ENCODE peak calls at places on chromosomes 1 and 21, in five cellular contexts. One of them, this sample, is unnamed.

GRCh38 chr1:95282496-95282850 is 48.5 kb downstream of the RWDD3 start:
- DNase-seq in AG09309: no peak
- DNase-seq in H7: no peak
- DNase-seq in tibial artery: no peak
- DNase-seq in pancreas: no peak
- DNase-seq in this sample: no peak

GRCh38 chr1:61337981-61338848 is 255.9 kb downstream of the NFIA start:
- DNase-seq in H7: peak
- DNase-seq in tibial artery: peak
- DNase-seq in AG09309: peak
- DNase-seq in pancreas: peak
- DNase-seq in this sample: peak

GRCh38 chr1:27789511-27790154 is 16.6 kb downstream of the STX12 start:
- DNase-seq in AG09309: no peak
- DNase-seq in pancreas: no peak
- DNase-seq in tibial artery: peak
- DNase-seq in H7: no peak
- DNase-seq in this sample: no peak

GRCh38 chr1:10378071-10378841 is 20.6 kb upstream of the PGD start:
- DNase-seq in pancreas: no peak
- DNase-seq in H7: no peak
- DNase-seq in AG09309: no peak
- DNase-seq in tibial artery: peak
- DNase-seq in this sample: no peak

GRCh38 chr21:42829417-42829816 is 49.9 kb downstream of the WDR4 start:
- DNase-seq in tibial artery: no peak
- DNase-seq in H7: no peak
- DNase-seq in pancreas: no peak
- DNase-seq in AG09309: no peak
- DNase-seq in this sample: no peak

GRCh38 chr1:29962831-29963247 is 726.5 kb downstream of the PTPRU start:
- DNase-seq in pancreas: no peak
- DNase-seq in tibial artery: no peak
- DNase-seq in AG09309: no peak
- DNase-seq in H7: peak
- DNase-seq in this sample: no peak

GRCh38 chr1:101290922-101291561 is 54.2 kb downstream of the S1PR1 start:
- DNase-seq in pancreas: no peak
- DNase-seq in AG09309: no peak
- DNase-seq in tibial artery: no peak
- DNase-seq in H7: no peak
- DNase-seq in this sample: no peak

GRCh38 chr21:35933466-35933865 is 126.9 kb downstream of the SETD4 start:
- DNase-seq in tibial artery: peak
- DNase-seq in AG09309: peak
- DNase-seq in H7: no peak
- DNase-seq in pancreas: no peak
- DNase-seq in this sample: peak

GRCh38 chr1:220001095-220001501 is 45.2 kb downstream of the EPRS1 start:
- DNase-seq in AG09309: no peak
- DNase-seq in H7: no peak
- DNase-seq in pancreas: no peak
- DNase-seq in tibial artery: no peak
- DNase-seq in this sample: no peak

GRCh38 chr1:52707927-52708655 is 9.9 kb upstream of the COA7 start:
- DNase-seq in pancreas: no peak
- DNase-seq in AG09309: no peak
- DNase-seq in tibial artery: no peak
- DNase-seq in H7: no peak
- DNase-seq in this sample: no peak

GRCh38 chr21:43194303-43195130 is 25.7 kb downstream of the CRYAA start:
- DNase-seq in pancreas: no peak
- DNase-seq in AG09309: no peak
- DNase-seq in tibial artery: no peak
- DNase-seq in H7: peak
- DNase-seq in this sample: peak

GRCh38 chr1:183435497-183435896 is 17.3 kb upstream of the NMNAT2 start:
- DNase-seq in AG09309: no peak
- DNase-seq in tibial artery: no peak
- DNase-seq in pancreas: no peak
- DNase-seq in H7: no peak
- DNase-seq in this sample: no peak

GRCh38 chr1:24725209-24725651 is 20.0 kb upstream of the CLIC4 start:
- DNase-seq in pancreas: no peak
- DNase-seq in tibial artery: no peak
- DNase-seq in H7: peak
- DNase-seq in AG09309: no peak
- DNase-seq in this sample: no peak
- H3K4me3 ChIP-seq in pancreas: no peak
- H3K4me3 ChIP-seq in tibial artery: no peak
- H3K4me3 ChIP-seq in H7: no peak
- H3K4me3 ChIP-seq in AG09309: no peak
- H3K4me3 ChIP-seq in this sample: no peak

GRCh38 chr1:31866450-31866801 is 50.6 kb upstream of the SPOCD1 start:
- DNase-seq in tibial artery: no peak
- DNase-seq in pancreas: no peak
- DNase-seq in H7: no peak
- DNase-seq in AG09309: no peak
- DNase-seq in this sample: no peak

GRCh38 chr1:31869473-31869872 is 53.7 kb upstream of the SPOCD1 start:
- DNase-seq in tibial artery: no peak
- DNase-seq in AG09309: no peak
- DNase-seq in H7: no peak
- DNase-seq in pancreas: no peak
- DNase-seq in this sample: no peak

GRCh38 chr1:31867546-31867945 is 51.7 kb upstream of the SPOCD1 start:
- DNase-seq in pancreas: no peak
- DNase-seq in tibial artery: no peak
- DNase-seq in H7: no peak
- DNase-seq in AG09309: no peak
- DNase-seq in this sample: no peak

GRCh38 chr1:31870086-31870736 is 54.4 kb upstream of the SPOCD1 start:
- DNase-seq in pancreas: no peak
- DNase-seq in tibial artery: no peak
- DNase-seq in AG09309: no peak
- DNase-seq in H7: no peak
- DNase-seq in this sample: no peak

GRCh38 chr1:31868862-31869261 is 53.0 kb upstream of the SPOCD1 start:
- DNase-seq in tibial artery: no peak
- DNase-seq in AG09309: no peak
- DNase-seq in pancreas: no peak
- DNase-seq in H7: no peak
- DNase-seq in this sample: no peak
- H3K4me3 ChIP-seq in tibial artery: no peak
- H3K4me3 ChIP-seq in AG09309: no peak
- H3K4me3 ChIP-seq in pancreas: no peak
- H3K4me3 ChIP-seq in H7: no peak
- H3K4me3 ChIP-seq in this sample: no peak

DNA sequence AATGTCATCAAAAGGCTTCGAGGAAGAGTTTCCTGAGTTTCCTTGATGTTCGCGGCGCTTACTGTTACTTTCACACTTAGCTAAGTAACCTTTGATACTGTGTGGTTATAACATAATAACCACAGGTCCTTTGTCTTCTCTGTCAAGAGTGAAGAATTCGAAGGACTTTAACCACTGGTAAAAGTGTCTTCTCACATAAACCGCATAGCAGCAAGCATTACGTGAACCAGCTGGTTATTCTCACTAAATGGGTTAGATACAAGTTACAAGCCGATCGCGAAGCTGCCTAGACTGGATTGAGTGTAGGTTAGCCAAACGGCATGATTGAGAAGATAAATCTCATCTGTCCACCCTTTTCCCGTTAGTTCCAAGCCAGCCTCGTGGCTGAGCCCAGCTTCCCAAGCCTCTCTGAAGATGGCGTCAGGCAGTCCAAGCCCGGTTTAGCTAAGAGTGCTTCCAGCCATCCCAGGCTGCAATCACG is 18.3 kb upstream of the IFNGR2 start:
- DNase-seq in H7: no peak
- DNase-seq in tibial artery: no peak
- DNase-seq in pancreas: no peak
- DNase-seq in AG09309: no peak
- DNase-seq in this sample: no peak
- H3K4me3 ChIP-seq in H7: no peak
- H3K4me3 ChIP-seq in tibial artery: no peak
- H3K4me3 ChIP-seq in pancreas: no peak
- H3K4me3 ChIP-seq in AG09309: no peak
- H3K4me3 ChIP-seq in this sample: no peak

GRCh38 chr1:39488012-39488545 is 3.4 kb upstream of the BMP8A start:
- DNase-seq in pancreas: no peak
- DNase-seq in tibial artery: no peak
- DNase-seq in H7: no peak
- DNase-seq in AG09309: no peak
- DNase-seq in this sample: no peak

GRCh38 chr1:39489567-39490239 is 1.7 kb upstream of the BMP8A start:
- DNase-seq in H7: peak
- DNase-seq in AG09309: no peak
- DNase-seq in tibial artery: no peak
- DNase-seq in pancreas: no peak
- DNase-seq in this sample: no peak

GRCh38 chr1:39491146-39491921 is at the start of gene BMP8A:
- DNase-seq in H7: peak
- DNase-seq in AG09309: no peak
- DNase-seq in tibial artery: no peak
- DNase-seq in pancreas: peak
- DNase-seq in this sample: no peak

GRCh38 chr1:39488801-39489566 is 2.5 kb upstream of the BMP8A start:
- DNase-seq in pancreas: no peak
- DNase-seq in AG09309: no peak
- DNase-seq in H7: peak
- DNase-seq in tibial artery: no peak
- DNase-seq in this sample: no peak

GRCh38 chr1:39490596-39491145 is 765 bp upstream of the BMP8A start:
- DNase-seq in AG09309: no peak
- DNase-seq in H7: peak
- DNase-seq in tibial artery: no peak
- DNase-seq in pancreas: peak
- DNase-seq in this sample: no peak
- H3K4me3 ChIP-seq in AG09309: no peak
- H3K4me3 ChIP-seq in H7: peak
- H3K4me3 ChIP-seq in tibial artery: peak
- H3K4me3 ChIP-seq in pancreas: peak
- H3K4me3 ChIP-seq in this sample: peak

GRCh38 chr1:35764283-35764682 is 5.5 kb downstream of the CLSPN start:
- DNase-seq in AG09309: no peak
- DNase-seq in H7: no peak
- DNase-seq in pancreas: no peak
- DNase-seq in tibial artery: no peak
- DNase-seq in this sample: no peak

GRCh38 chr1:35769759-35770446 is at the start of gene CLSPN:
- DNase-seq in pancreas: peak
- DNase-seq in AG09309: peak
- DNase-seq in H7: peak
- DNase-seq in tibial artery: peak
- DNase-seq in this sample: peak

GRCh38 chr1:35768350-35769187 is 1.2 kb downstream of the CLSPN start:
- DNase-seq in pancreas: no peak
- DNase-seq in AG09309: no peak
- DNase-seq in H7: no peak
- DNase-seq in tibial artery: no peak
- DNase-seq in this sample: no peak

GRCh38 chr1:35773711-35774110 is 3.9 kb upstream of the CLSPN start:
- DNase-seq in tibial artery: no peak
- DNase-seq in H7: no peak
- DNase-seq in pancreas: no peak
- DNase-seq in AG09309: no peak
- DNase-seq in this sample: no peak

GRCh38 chr1:35769188-35769758 is 505 bp downstream of the CLSPN start:
- DNase-seq in H7: peak
- DNase-seq in AG09309: peak
- DNase-seq in tibial artery: peak
- DNase-seq in pancreas: peak
- DNase-seq in this sample: peak
- H3K4me3 ChIP-seq in H7: peak
- H3K4me3 ChIP-seq in AG09309: peak
- H3K4me3 ChIP-seq in tibial artery: peak
- H3K4me3 ChIP-seq in pancreas: peak
- H3K4me3 ChIP-seq in this sample: peak

GRCh38 chr1:119771770-119772169 is 3.1 kb upstream of the HMGCS2 start:
- DNase-seq in H7: no peak
- DNase-seq in tibial artery: no peak
- DNase-seq in pancreas: no peak
- DNase-seq in AG09309: no peak
- DNase-seq in this sample: no peak

GRCh38 chr1:119771016-119771415 is 2.3 kb upstream of the HMGCS2 start:
- DNase-seq in pancreas: peak
- DNase-seq in tibial artery: no peak
- DNase-seq in H7: peak
- DNase-seq in AG09309: no peak
- DNase-seq in this sample: no peak

GRCh38 chr1:119767486-119767885 is 1.2 kb downstream of the HMGCS2 start:
- DNase-seq in AG09309: no peak
- DNase-seq in pancreas: no peak
- DNase-seq in tibial artery: no peak
- DNase-seq in H7: no peak
- DNase-seq in this sample: no peak

GRCh38 chr1:119766374-119766794 is 2.3 kb downstream of the HMGCS2 start:
- DNase-seq in H7: no peak
- DNase-seq in tibial artery: no peak
- DNase-seq in pancreas: no peak
- DNase-seq in AG09309: no peak
- DNase-seq in this sample: no peak

GRCh38 chr1:119768778-119769177 is at the start of gene HMGCS2:
- DNase-seq in AG09309: no peak
- DNase-seq in pancreas: peak
- DNase-seq in tibial artery: no peak
- DNase-seq in H7: no peak
- DNase-seq in this sample: no peak
- H3K4me3 ChIP-seq in AG09309: no peak
- H3K4me3 ChIP-seq in pancreas: no peak
- H3K4me3 ChIP-seq in tibial artery: no peak
- H3K4me3 ChIP-seq in H7: no peak
- H3K4me3 ChIP-seq in this sample: no peak

GRCh38 chr1:169711469-169712308 is at the start of gene SELL:
- DNase-seq in pancreas: peak
- DNase-seq in AG09309: peak
- DNase-seq in H7: peak
- DNase-seq in tibial artery: peak
- DNase-seq in this sample: peak
- H3K4me3 ChIP-seq in pancreas: peak
- H3K4me3 ChIP-seq in AG09309: peak
- H3K4me3 ChIP-seq in H7: no peak
- H3K4me3 ChIP-seq in tibial artery: peak
- H3K4me3 ChIP-seq in this sample: peak

GRCh38 chr1:233656032-233656620 is 42.2 kb downstream of the KCNK1 start:
- DNase-seq in pancreas: no peak
- DNase-seq in tibial artery: no peak
- DNase-seq in AG09309: no peak
- DNase-seq in H7: no peak
- DNase-seq in this sample: no peak
- H3K4me3 ChIP-seq in pancreas: no peak
- H3K4me3 ChIP-seq in tibial artery: no peak
- H3K4me3 ChIP-seq in AG09309: no peak
- H3K4me3 ChIP-seq in H7: no peak
- H3K4me3 ChIP-seq in this sample: no peak